ENCODE peak calls at places on chromosomes 3 and 15, in seven cellular contexts. D is IMR-90, A is trophoblast cell, I is H1, B is mesendoderm, Q is neuronal stem cell, S is H9. O is an unnamed sample.

GRCh38 chr3:58837141-58837862 is 170.7 kb upstream of the FAM3D start:
- DNase-seq in D (peak; percentile 22), A (no peak), I (no peak), B (no peak), Q (no peak), S (no peak), O (no peak)

GRCh38 chr3:56904526-56905245 is 102.9 kb upstream of the ARHGEF3 start:
- DNase-seq in D (no peak), A (no peak), I (no peak), B (no peak), Q (no peak), S (no peak), O (no peak)

GRCh38 chr3:142127941-142128658 is 21.2 kb downstream of the TFDP2 start:
- DNase-seq in D (no peak), A (no peak), I (no peak), B (no peak), Q (no peak), S (no peak), O (no peak)

GRCh38 chr3:173402656-173403055 is 5.1 kb downstream of the NLGN1 start:
- DNase-seq in D (no peak), A (no peak), I (no peak), B (peak; percentile 21), Q (no peak), S (no peak), O (no peak)

GRCh38 chr3:176870451-176870850 is 326.8 kb downstream of the TBL1XR1 start:
- DNase-seq in D (no peak), A (peak; percentile 69), I (no peak), B (no peak), Q (no peak), S (no peak), O (no peak)

GRCh38 chr3:178320481-178321352 is 215.5 kb upstream of the KCNMB2 start:
- DNase-seq in D (peak; percentile 83), A (peak; percentile 58), I (no peak), B (no peak), Q (no peak), S (no peak), O (peak; percentile 59)

GRCh38 chr3:101325393-101326134 is 5.2 kb upstream of the IMPG2 start:
- DNase-seq in D (no peak), A (no peak), I (no peak), B (no peak), Q (no peak), S (no peak), O (no peak)

GRCh38 chr3:12455740-12456139 is 28.5 kb upstream of the TSEN2 start:
- DNase-seq in D (no peak), A (no peak), I (no peak), B (no peak), Q (no peak), S (no peak), O (no peak)

GRCh38 chr3:45154641-45155147 is 8.5 kb upstream of the CDCP1 start:
- DNase-seq in D (peak; percentile 69), A (no peak), I (no peak), B (no peak), Q (no peak), S (no peak), O (peak; percentile 32)

GRCh38 chr3:194139085-194139976 is 3.4 kb downstream of the HES1 start:
- DNase-seq in D (peak; percentile 76), A (no peak), I (no peak), B (peak; percentile 87), Q (peak; percentile 62), S (peak; percentile 65), O (peak; percentile 93)

GRCh38 chr15:80667895-80668430 is 27.1 kb upstream of the ABHD17C start:
- DNase-seq in D (no peak), A (peak; percentile 66), I (no peak), B (no peak), Q (no peak), S (no peak), O (no peak)

GRCh38 chr15:61025283-61025682 is 203.8 kb downstream of the RORA start:
- DNase-seq in D (peak; percentile 70), A (no peak), I (no peak), B (no peak), Q (no peak), S (no peak), O (no peak)

GRCh38 chr3:18111702-18112311 is 313.3 kb downstream of the SATB1 start:
- DNase-seq in D (peak; percentile 29), A (no peak), I (no peak), B (no peak), Q (no peak), S (no peak), O (no peak)

GRCh38 chr3:127580327-127581060 is 10.0 kb downstream of the TPRA1 start:
- DNase-seq in D (no peak), A (no peak), I (no peak), B (no peak), Q (no peak), S (no peak), O (no peak)

GRCh38 chr3:127578168-127578567 is 12.4 kb downstream of the TPRA1 start:
- DNase-seq in D (no peak), A (no peak), I (no peak), B (no peak), Q (no peak), S (no peak), O (no peak)

GRCh38 chr3:127578802-127579201 is 11.7 kb downstream of the TPRA1 start:
- DNase-seq in D (no peak), A (no peak), I (no peak), B (no peak), Q (no peak), S (no peak), O (no peak)

GRCh38 chr3:127574880-127575878 is 15.4 kb downstream of the TPRA1 start:
- DNase-seq in D (peak; percentile 87), A (peak; percentile 94), I (peak; percentile 31), B (peak; percentile 87), Q (peak; percentile 74), S (peak; percentile 86), O (peak; percentile 87)

DNA sequence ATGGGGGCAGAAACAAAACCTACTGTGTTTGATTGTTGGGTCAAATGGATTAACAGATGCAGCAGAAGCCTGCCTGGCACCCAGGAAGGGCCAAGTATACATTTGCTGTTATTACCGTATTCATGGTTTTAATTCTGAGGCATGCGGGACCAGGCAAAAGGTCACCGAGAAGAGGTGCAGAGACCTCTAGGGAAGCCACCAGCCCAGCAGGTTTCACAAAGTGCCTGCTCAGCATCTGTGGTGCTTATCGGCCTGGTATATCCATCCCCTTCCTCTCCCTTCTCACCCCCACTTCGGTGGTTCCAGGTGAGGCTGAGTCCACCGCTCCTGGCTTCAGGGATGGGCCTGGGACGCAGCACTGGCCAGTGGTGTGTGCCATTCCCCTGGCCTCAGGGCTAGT is 13.1 kb downstream of the TPRA1 start:
- DNase-seq in D (no peak), A (no peak), I (no peak), B (no peak), Q (no peak), S (no peak), O (no peak)
- H3K79me1 ChIP-seq in D (peaks cover 57% of the 10 kb centered on the region), A (no peaks in the 10 kb centered on the region), I (no peaks in the 10 kb centered on the region), B (no peaks in the 10 kb centered on the region), Q (peaks cover 7% of the 10 kb centered on the region), S (no peaks in the 10 kb centered on the region), O (peaks cover 57% of the 10 kb centered on the region)

GRCh38 chr3:106068386-106068785 is 199.6 kb upstream of the CBLB start:
- DNase-seq in D (no peak), A (no peak), I (no peak), B (no peak), Q (no peak), S (no peak), O (no peak)
- H3K27ac ChIP-seq in D (no peak overlapping the region), A (no peak overlapping the region), I (no peak overlapping the region), B (no peak overlapping the region), Q (no peak overlapping the region), S (no peak overlapping the region), O (no peak overlapping the region)

GRCh38 chr3:114623420-114624046 is 329.7 kb downstream of the TIGIT start:
- DNase-seq in D (no peak), A (no peak), I (no peak), B (no peak), Q (no peak), S (no peak), O (no peak)
- H3K4me1 ChIP-seq in D (peaks cover 12% of the 10 kb centered on the region), A (peaks cover 6% of the 10 kb centered on the region), I (no peaks in the 10 kb centered on the region), B (no peaks in the 10 kb centered on the region), Q (peaks cover 10% of the 10 kb centered on the region), S (no peaks in the 10 kb centered on the region), O (peaks cover 3% of the 10 kb centered on the region)

DNA sequence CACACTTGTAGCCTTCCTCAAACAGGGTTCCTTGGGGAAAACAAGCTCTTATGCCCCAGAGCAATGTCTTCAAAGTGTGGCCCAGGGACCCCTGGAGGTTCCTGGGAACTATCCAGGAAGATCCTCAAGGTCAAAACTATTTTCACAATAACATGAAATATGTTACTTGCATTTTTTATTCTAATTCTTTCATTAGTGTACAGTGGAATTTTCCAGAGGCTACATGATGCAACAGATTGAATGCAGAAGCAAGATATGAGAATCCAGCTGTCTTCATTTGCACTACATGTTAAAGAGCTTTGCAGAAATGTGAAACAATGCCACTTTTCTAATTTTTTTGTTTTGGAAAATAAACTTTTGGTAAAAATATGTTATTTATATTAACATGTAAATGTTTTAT is 190.9 kb downstream of the SLC9A9 start:
- DNase-seq in D (no peak), A (no peak), I (no peak), B (no peak), Q (no peak), S (no peak), O (peak; percentile 36)
- H3K79me1 ChIP-seq in D (no peaks in the 10 kb centered on the region), A (no peaks in the 10 kb centered on the region), I (no peaks in the 10 kb centered on the region), B (no peaks in the 10 kb centered on the region), Q (no peaks in the 10 kb centered on the region), S (no peaks in the 10 kb centered on the region), O (no peaks in the 10 kb centered on the region)

DNA sequence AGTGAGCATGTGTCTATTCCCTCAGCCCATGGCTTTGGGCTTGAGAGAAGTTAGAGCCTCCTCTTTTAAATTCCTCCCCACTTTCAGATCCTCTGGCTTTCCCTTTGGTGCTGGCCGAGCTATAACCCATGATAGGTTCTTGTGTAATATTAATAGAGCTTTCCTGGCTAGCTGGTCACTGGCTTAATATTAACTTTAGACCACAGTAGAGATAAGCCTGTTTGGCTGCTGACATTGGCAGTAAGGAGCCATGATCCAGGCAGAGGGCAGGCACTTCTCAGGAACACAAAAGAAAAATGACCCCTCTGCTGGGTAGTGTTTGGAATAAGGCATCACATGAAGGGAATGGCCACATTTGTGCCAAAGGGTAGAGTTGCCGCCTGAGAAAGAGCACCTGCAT is 65.4 kb upstream of the UMPS start:
- DNase-seq in D (no peak), A (no peak), I (no peak), B (no peak), Q (no peak), S (no peak), O (no peak)
- H3K27ac ChIP-seq in D (no peak overlapping the region), A (no peak overlapping the region), I (no peak overlapping the region), B (no peak overlapping the region), Q (no peak overlapping the region), S (no peak overlapping the region), O (no peak overlapping the region)

GRCh38 chr15:41932939-41933725 is 39.2 kb downstream of the EHD4 start:
- DNase-seq in D (no peak), A (no peak), I (no peak), B (peak; percentile 27), Q (no peak), S (peak; percentile 23), O (no peak)

GRCh38 chr15:41930867-41931222 is 37.0 kb upstream of the SPTBN5 start:
- DNase-seq in D (no peak), A (no peak), I (no peak), B (no peak), Q (no peak), S (no peak), O (no peak)

GRCh38 chr15:41932511-41932910 is 38.7 kb upstream of the SPTBN5 start:
- DNase-seq in D (no peak), A (no peak), I (no peak), B (no peak), Q (no peak), S (peak; percentile 17), O (no peak)

GRCh38 chr15:41933771-41934170 is 38.6 kb downstream of the EHD4 start:
- DNase-seq in D (peak; percentile 41), A (no peak), I (no peak), B (no peak), Q (no peak), S (peak; percentile 24), O (no peak)

GRCh38 chr15:41932101-41932500 is 38.2 kb upstream of the SPTBN5 start:
- DNase-seq in D (no peak), A (no peak), I (no peak), B (no peak), Q (no peak), S (no peak), O (no peak)
- H3K4me1 ChIP-seq in D (peaks cover 29% of the 10 kb centered on the region), A (peaks cover 5% of the 10 kb centered on the region), I (peaks cover 7% of the 10 kb centered on the region), B (peaks cover 14% of the 10 kb centered on the region), Q (no peaks in the 10 kb centered on the region), S (peaks cover 10% of the 10 kb centered on the region), O (peaks cover 43% of the 10 kb centered on the region)

O was measured in mesenchymal stem cell.